ENCODE peak calls at places on chromosomes 16 and 17, in five cellular contexts. T, R, A, D and J are unnamed samples.

GRCh38 chr16:12539185-12539929 is 264.3 kb downstream of the CPPED1 start:
- DNase-seq in D (peak), T (no peak), R (no peak), A (no peak), J (no peak)

GRCh38 chr16:87702325-87702811 is 63.4 kb downstream of the KLHDC4 start:
- DNase-seq in T (peak), A (no peak), R (no peak), D (peak), J (peak)

GRCh38 chr16:68083861-68084503 is 1.2 kb upstream of the NFATC3 start:
- DNase-seq in A (no peak), R (no peak), T (peak), D (peak), J (no peak)

GRCh38 chr16:87133112-87133850 is 183.9 kb downstream of the C16orf95 start:
- DNase-seq in D (no peak), A (no peak), R (no peak), T (no peak), J (no peak)

GRCh38 chr16:28292731-28293588 is 635 bp downstream of the SBK1 start:
- DNase-seq in T (no peak), R (no peak), D (no peak), A (no peak), J (no peak)

GRCh38 chr17:9414471-9414870 is 161.1 kb downstream of the STX8 start:
- DNase-seq in A (no peak), D (no peak), T (no peak), R (no peak), J (no peak)

GRCh38 chr17:47929218-47930000 is 12.0 kb upstream of the PNPO start:
- DNase-seq in D (no peak), R (no peak), A (no peak), T (no peak), J (no peak)

GRCh38 chr16:12371497-12371896 is 395.0 kb downstream of the SNX29 start:
- DNase-seq in T (no peak), A (no peak), D (no peak), R (no peak), J (no peak)

GRCh38 chr16:31243734-31244670 is 15.8 kb upstream of the ITGAM start:
- DNase-seq in D (no peak), R (no peak), T (no peak), A (no peak), J (no peak)

GRCh38 chr17:10875984-10876555 is 38.2 kb upstream of the PIRT start:
- DNase-seq in T (peak), R (peak), A (peak), D (peak), J (no peak)

GRCh38 chr17:59028328-59028727 is 78.4 kb downstream of the TRIM37 start:
- DNase-seq in R (no peak), T (no peak), A (no peak), D (no peak), J (no peak)

GRCh38 chr16:72203401-72203800 is 31.4 kb upstream of the PMFBP1 start:
- DNase-seq in D (peak), T (no peak), A (no peak), R (no peak), J (no peak)

GRCh38 chr16:7550096-7550495 is 217.5 kb downstream of the RBFOX1 start:
- DNase-seq in D (no peak), T (no peak), A (no peak), R (no peak), J (no peak)

GRCh38 chr17:63150466-63150865 is 184.4 kb downstream of the TANC2 start:
- DNase-seq in A (no peak), D (no peak), R (no peak), T (no peak), J (no peak)

GRCh38 chr17:49703557-49704277 is 4.0 kb downstream of the SLC35B1 start:
- DNase-seq in A (no peak), D (peak), T (peak), R (peak), J (no peak)

GRCh38 chr16:57371494-57372371 is 557 bp upstream of the CX3CL1 start:
- DNase-seq in R (no peak), A (no peak), T (no peak), D (no peak), J (no peak)

GRCh38 chr16:50371036-50371716 is 2.4 kb upstream of the BRD7 start:
- DNase-seq in A (no peak), D (no peak), R (no peak), T (no peak), J (no peak)

GRCh38 chr17:31067699-31068184 is 27.0 kb upstream of the NF1 start:
- DNase-seq in T (no peak), R (peak), A (no peak), D (peak), J (no peak)

GRCh38 chr17:59110973-59111372 is 4.3 kb upstream of the TRIM37 start:
- DNase-seq in T (no peak), R (no peak), A (no peak), D (no peak), J (no peak)

GRCh38 chr16:70770291-70770967 is 30.5 kb downstream of the VAC14 start:
- DNase-seq in A (no peak), R (no peak), T (peak), D (peak), J (no peak)

GRCh38 chr17:604719-605118 is 109.9 kb downstream of the VPS53 start:
- DNase-seq in R (no peak), T (no peak), D (peak), A (no peak), J (no peak)

GRCh38 chr17:79874329-79874981 is 35.2 kb upstream of the CBX4 start:
- DNase-seq in T (peak), D (peak), R (peak), A (no peak), J (peak)

GRCh38 chr16:71966932-71967331 is 33.3 kb downstream of the PKD1L3 start:
- DNase-seq in D (no peak), R (no peak), A (no peak), T (no peak), J (no peak)

GRCh38 chr17:37406635-37407455 is at the start of the genes ACACA and TADA2A:
- DNase-seq in D (peak), R (peak), A (peak), T (peak), J (peak)

GRCh38 chr17:21375757-21376584 is at the start of gene KCNJ12:
- DNase-seq in T (no peak), A (no peak), D (peak), R (no peak), J (no peak)

GRCh38 chr17:62307196-62307595 is 73.2 kb upstream of the EFCAB3 start:
- DNase-seq in A (no peak), D (no peak), T (no peak), R (no peak), J (no peak)

GRCh38 chr16:68146583-68146982 is 61.4 kb downstream of the NFATC3 start:
- DNase-seq in R (peak), A (no peak), T (no peak), D (no peak), J (no peak)